ENCODE peak calls at places on chromosomes 7 and 10, in eight cellular contexts. R is left lung, C is mammary epithelial cell, J is coronary artery, X is thoracic aorta, M is HFFc6, D is GM13976, G is LNCaP clone FGC. F is an unnamed sample.

GRCh38 chr7:150940446-150941102 is 37.5 kb downstream of the KCNH2 start:
- DNase-seq in M (no peak), X (no peak), J (no peak), C (peak; percentile 62), D (no peak), G (no peak), R (no peak), F (no peak)

GRCh38 chr7:124914298-124914697 is 15.3 kb downstream of the POT1 start:
- DNase-seq in G (no peak), X (no peak), C (no peak), M (no peak), D (no peak), R (no peak), J (no peak), F (no peak)

GRCh38 chr7:127208860-127209259 is 43.9 kb downstream of the GRM8 start:
- DNase-seq in C (no peak), D (no peak), J (no peak), G (no peak), M (no peak), X (no peak), R (no peak), F (no peak)

GRCh38 chr7:110534241-110534931 is 556.5 kb upstream of the LRRN3 start:
- DNase-seq in C (peak; percentile 92), X (no peak), D (no peak), R (no peak), G (peak; percentile 98), J (no peak), M (peak; percentile 73), F (peak; percentile 86)

GRCh38 chr10:113473851-113474250 is 79.0 kb upstream of the HABP2 start:
- DNase-seq in D (no peak), X (no peak), C (no peak), M (peak; percentile 60), G (no peak), R (no peak), J (no peak), F (no peak)

GRCh38 chr10:84900141-84900540 is 571.8 kb downstream of the CCSER2 start:
- DNase-seq in J (no peak), G (no peak), R (no peak), M (no peak), D (no peak), C (no peak), X (no peak), F (no peak)

GRCh38 chr10:26790596-26790995 is 70.2 kb downstream of the ABI1 start:
- DNase-seq in G (no peak), R (no peak), C (no peak), X (no peak), J (no peak), M (peak; percentile 15), D (no peak), F (no peak)

GRCh38 chr7:104089622-104090021 is 100.2 kb upstream of the RELN start:
- DNase-seq in J (no peak), G (no peak), X (no peak), M (no peak), D (no peak), R (no peak), C (no peak), F (no peak)

GRCh38 chr10:59362184-59362966 is at the start of gene FAM13C:
- DNase-seq in R (peak; percentile 87), M (peak; percentile 1), J (peak; percentile 86), C (peak; percentile 54), D (peak; percentile 32), X (no peak), G (peak; percentile 39), F (peak; percentile 50)

GRCh38 chr10:1097436-1097835 is 41.3 kb downstream of the WDR37 start:
- DNase-seq in C (no peak), R (peak; percentile 30), X (no peak), D (no peak), M (no peak), J (peak; percentile 58), G (no peak), F (no peak)

GRCh38 chr7:130359276-130359857 is 14.8 kb downstream of the CPA5 start:
- DNase-seq in D (no peak), M (no peak), J (peak; percentile 28), G (no peak), C (peak; percentile 63), R (no peak), X (no peak), F (peak; percentile 57)

GRCh38 chr10:10293431-10293830 is 724.2 kb upstream of the CELF2 start:
- DNase-seq in M (no peak), D (no peak), C (no peak), R (no peak), X (no peak), G (no peak), J (no peak), F (no peak)

GRCh38 chr10:132229834-132230556 is 43.2 kb downstream of the DPYSL4 start:
- DNase-seq in G (no peak), M (no peak), X (no peak), J (no peak), D (peak; percentile 84), R (peak; percentile 90), C (no peak), F (no peak)

GRCh38 chr10:28082316-28082715 is 83.4 kb upstream of the ODAD2 start:
- DNase-seq in D (no peak), C (no peak), X (no peak), M (no peak), J (no peak), R (no peak), G (no peak), F (no peak)

GRCh38 chr10:84333864-84334451 is 5.6 kb downstream of the CCSER2 start:
- DNase-seq in D (peak; percentile 44), C (peak; percentile 57), R (no peak), J (no peak), X (no peak), M (peak; percentile 7), G (no peak), F (no peak)

GRCh38 chr7:117279931-117280525 is 42.8 kb downstream of the WNT2 start:
- DNase-seq in C (no peak), D (no peak), X (no peak), M (no peak), J (no peak), R (no peak), G (peak; percentile 51), F (no peak)

DNA sequence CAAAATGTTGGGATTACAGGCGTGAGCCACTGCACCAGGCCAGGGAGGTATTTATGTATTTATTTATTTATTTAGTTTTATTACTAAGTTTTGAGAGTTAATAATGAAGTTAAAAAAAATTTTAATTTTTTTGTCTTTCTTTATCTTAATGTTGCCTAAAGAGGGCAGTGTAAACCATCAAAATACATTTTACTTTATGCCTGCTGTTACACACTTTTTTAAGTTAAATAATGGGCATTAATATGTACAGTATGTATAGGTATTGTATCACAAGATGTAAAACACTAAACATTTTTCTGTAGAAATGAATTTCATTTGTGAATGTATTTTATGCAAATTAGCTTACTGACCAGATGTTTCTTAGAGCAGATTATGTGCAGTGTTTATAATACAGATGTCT is 129.4 kb downstream of the AASS start:
- DNase-seq in R (no peak), M (no peak), J (no peak), D (no peak), C (no peak), G (no peak), X (no peak), F (no peak)
- TF ChIP-seq CTCF in R (no peak), M (peak; percentile 69), J (no peak), D (no peak), C (no peak), G (peak; percentile 17), X (no peak), F (peak; percentile 46)

DNA sequence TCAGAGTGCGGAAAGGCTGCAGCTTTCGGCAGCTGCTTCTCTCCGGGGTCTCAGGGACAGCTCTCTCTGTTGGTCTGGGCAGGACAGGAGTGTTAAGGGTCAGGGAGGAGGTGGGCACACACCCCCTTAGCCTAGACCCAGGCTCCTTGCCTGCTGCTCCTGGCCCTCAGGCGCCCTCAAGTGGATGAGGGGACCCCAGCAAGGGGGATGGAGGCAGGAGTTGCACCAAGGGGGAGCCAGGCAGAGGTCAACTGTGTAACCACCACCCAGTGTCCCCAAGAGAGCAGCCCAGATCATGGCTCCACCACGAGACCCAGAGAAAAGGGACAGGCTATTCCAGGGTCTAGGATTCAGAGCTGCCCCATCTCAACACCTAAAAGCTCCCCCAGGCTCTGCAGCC is 26.9 kb downstream of the SPOCK2 start:
- DNase-seq in M (no peak), J (no peak), C (no peak), X (no peak), D (peak; percentile 72), R (no peak), G (no peak), F (no peak)
- TF ChIP-seq CTCF in M (peak; percentile 42), J (no peak), C (no peak), X (no peak), D (peak; percentile 45), R (no peak), G (peak; percentile 32), F (peak; percentile 44)

DNA sequence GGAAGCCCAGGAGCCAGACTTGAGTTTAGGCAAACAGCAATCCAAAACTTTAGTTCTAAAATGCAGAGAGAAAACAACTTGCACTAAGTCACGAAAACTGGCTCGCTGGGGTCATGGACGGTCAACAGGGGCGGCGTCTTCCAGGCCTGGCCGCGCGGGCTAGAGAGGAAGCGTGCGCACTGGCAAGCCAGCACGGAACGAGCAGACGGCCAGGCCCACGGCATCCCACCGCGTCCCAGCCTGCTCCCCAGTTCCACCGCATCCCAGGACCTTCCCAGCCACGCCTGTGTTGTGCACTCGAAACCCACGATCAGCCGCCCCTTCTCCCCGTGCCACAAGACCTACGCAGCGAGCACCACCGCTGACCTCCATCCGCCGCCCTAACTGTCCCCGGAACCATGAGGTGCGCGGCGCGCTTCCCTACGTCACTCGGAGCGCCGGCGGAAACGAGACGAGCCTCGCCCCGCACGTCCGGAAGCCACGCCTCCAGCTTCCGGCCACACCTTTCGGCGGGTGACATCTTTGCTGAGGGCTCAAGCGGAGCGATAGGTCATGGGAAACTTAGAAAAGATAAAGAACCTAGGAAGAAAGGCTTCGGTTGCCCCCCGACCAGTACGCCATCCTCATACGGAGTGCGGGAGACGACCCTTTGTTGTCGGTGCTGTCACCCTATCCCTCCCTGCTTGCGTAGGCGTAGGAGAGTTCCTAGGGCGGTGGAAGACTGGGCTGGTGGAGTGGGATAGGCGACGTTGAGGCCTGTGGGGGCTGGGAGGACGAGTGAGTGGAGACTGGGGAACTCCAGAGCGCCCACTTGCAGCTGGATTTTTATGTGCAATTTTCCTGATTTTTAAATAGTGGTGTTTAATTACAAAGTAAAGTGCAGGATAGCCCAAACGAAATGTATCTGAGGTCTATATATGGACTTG is at the start of gene TBRG4:
- DNase-seq in M (peak; percentile 87), C (peak; percentile 92), G (peak; percentile 86), J (peak; percentile 95), R (peak; percentile 98), X (peak; percentile 80), D (peak; percentile 97), F (peak; percentile 89)
- TF ChIP-seq CTCF in M (peak; percentile 57), C (peak; percentile 14), G (peak; percentile 55), J (no peak), R (no peak), X (no peak), D (peak; percentile 8), F (peak; percentile 72)

GRCh38 chr7:70006411-70006920 is 408.2 kb downstream of the AUTS2 start:
- DNase-seq in G (no peak), J (no peak), D (peak; percentile 22), X (no peak), C (no peak), M (no peak), R (no peak), F (no peak)
- TF ChIP-seq CTCF in G (no peak), J (no peak), D (no peak), X (no peak), C (no peak), M (no peak), R (no peak), F (no peak)